ENCODE peak calls at places on chromosomes 3 and 15, in ten cellular contexts. One of them, this sample, is unnamed.

GRCh38 chr3:116741462-116741861 is 31.9 kb downstream of the TUSC7 start:
- DNase-seq in BJ: no peak
- DNase-seq in neural progenitor cell: peak
- DNase-seq in fibroblast of mammary gland: no peak
- DNase-seq in right cardiac atrium: no peak
- DNase-seq in endothelial cell of umbilical vein: no peak
- DNase-seq in endodermal cell: peak
- DNase-seq in PC-3: no peak
- DNase-seq in neuronal stem cell: no peak
- DNase-seq in SK-N-MC: no peak
- DNase-seq in this sample: no peak

GRCh38 chr15:33131880-33132279 is 62.6 kb downstream of the FMN1 start:
- DNase-seq in BJ: no peak
- DNase-seq in neural progenitor cell: no peak
- DNase-seq in fibroblast of mammary gland: peak
- DNase-seq in right cardiac atrium: no peak
- DNase-seq in endothelial cell of umbilical vein: peak
- DNase-seq in endodermal cell: no peak
- DNase-seq in PC-3: peak
- DNase-seq in neuronal stem cell: no peak
- DNase-seq in SK-N-MC: no peak
- DNase-seq in this sample: no peak

GRCh38 chr3:184177331-184177731 is 2.7 kb downstream of the AP2M1 start:
- DNase-seq in BJ: no peak
- DNase-seq in neural progenitor cell: peak
- DNase-seq in fibroblast of mammary gland: peak
- DNase-seq in right cardiac atrium: peak
- DNase-seq in endothelial cell of umbilical vein: peak
- DNase-seq in endodermal cell: no peak
- DNase-seq in PC-3: no peak
- DNase-seq in neuronal stem cell: peak
- DNase-seq in SK-N-MC: no peak
- DNase-seq in this sample: peak

GRCh38 chr15:59168536-59168935 is 38.1 kb upstream of the LDHAL6B start:
- DNase-seq in BJ: no peak
- DNase-seq in neural progenitor cell: no peak
- DNase-seq in fibroblast of mammary gland: peak
- DNase-seq in right cardiac atrium: no peak
- DNase-seq in endothelial cell of umbilical vein: peak
- DNase-seq in endodermal cell: no peak
- DNase-seq in PC-3: peak
- DNase-seq in neuronal stem cell: no peak
- DNase-seq in SK-N-MC: no peak
- DNase-seq in this sample: no peak

GRCh38 chr3:127174284-127174683 is 18.6 kb upstream of the PRR23E start:
- DNase-seq in BJ: no peak
- DNase-seq in neural progenitor cell: no peak
- DNase-seq in fibroblast of mammary gland: no peak
- DNase-seq in right cardiac atrium: no peak
- DNase-seq in endothelial cell of umbilical vein: no peak
- DNase-seq in endodermal cell: no peak
- DNase-seq in PC-3: no peak
- DNase-seq in neuronal stem cell: no peak
- DNase-seq in SK-N-MC: no peak
- DNase-seq in this sample: no peak

GRCh38 chr3:37770938-37771918 is 90.5 kb upstream of the CTDSPL start:
- DNase-seq in BJ: no peak
- DNase-seq in neural progenitor cell: no peak
- DNase-seq in fibroblast of mammary gland: no peak
- DNase-seq in right cardiac atrium: peak
- DNase-seq in endothelial cell of umbilical vein: peak
- DNase-seq in endodermal cell: no peak
- DNase-seq in PC-3: no peak
- DNase-seq in neuronal stem cell: no peak
- DNase-seq in SK-N-MC: no peak
- DNase-seq in this sample: no peak

GRCh38 chr3:46553154-46553553 is 12.9 kb downstream of the LRRC2 start:
- DNase-seq in BJ: no peak
- DNase-seq in neural progenitor cell: no peak
- DNase-seq in fibroblast of mammary gland: no peak
- DNase-seq in right cardiac atrium: no peak
- DNase-seq in endothelial cell of umbilical vein: no peak
- DNase-seq in endodermal cell: no peak
- DNase-seq in PC-3: no peak
- DNase-seq in neuronal stem cell: no peak
- DNase-seq in SK-N-MC: no peak
- DNase-seq in this sample: no peak

GRCh38 chr15:73755946-73756345 is 2.8 kb upstream of the INSYN1 start:
- DNase-seq in BJ: no peak
- DNase-seq in neural progenitor cell: no peak
- DNase-seq in fibroblast of mammary gland: no peak
- DNase-seq in right cardiac atrium: no peak
- DNase-seq in endothelial cell of umbilical vein: no peak
- DNase-seq in endodermal cell: no peak
- DNase-seq in PC-3: no peak
- DNase-seq in neuronal stem cell: no peak
- DNase-seq in SK-N-MC: no peak
- DNase-seq in this sample: no peak

GRCh38 chr3:27319847-27320526 is 49.2 kb downstream of the NEK10 start:
- DNase-seq in BJ: no peak
- DNase-seq in neural progenitor cell: no peak
- DNase-seq in fibroblast of mammary gland: no peak
- DNase-seq in right cardiac atrium: peak
- DNase-seq in endothelial cell of umbilical vein: no peak
- DNase-seq in endodermal cell: no peak
- DNase-seq in PC-3: no peak
- DNase-seq in neuronal stem cell: no peak
- DNase-seq in SK-N-MC: no peak
- DNase-seq in this sample: no peak

GRCh38 chr3:106065831-106066230 is 197.0 kb upstream of the CBLB start:
- DNase-seq in BJ: no peak
- DNase-seq in neural progenitor cell: no peak
- DNase-seq in fibroblast of mammary gland: no peak
- DNase-seq in right cardiac atrium: no peak
- DNase-seq in endothelial cell of umbilical vein: no peak
- DNase-seq in endodermal cell: no peak
- DNase-seq in PC-3: no peak
- DNase-seq in neuronal stem cell: no peak
- DNase-seq in SK-N-MC: no peak
- DNase-seq in this sample: no peak

GRCh38 chr3:10508235-10508618 is 2.8 kb upstream of the ATP2B2 start:
- DNase-seq in BJ: no peak
- DNase-seq in neural progenitor cell: no peak
- DNase-seq in fibroblast of mammary gland: no peak
- DNase-seq in right cardiac atrium: no peak
- DNase-seq in endothelial cell of umbilical vein: no peak
- DNase-seq in endodermal cell: no peak
- DNase-seq in PC-3: no peak
- DNase-seq in neuronal stem cell: no peak
- DNase-seq in SK-N-MC: no peak
- DNase-seq in this sample: no peak

GRCh38 chr15:35545316-35545824 is 595 bp downstream of the DPH6 start:
- DNase-seq in BJ: no peak
- DNase-seq in neural progenitor cell: no peak
- DNase-seq in fibroblast of mammary gland: peak
- DNase-seq in right cardiac atrium: peak
- DNase-seq in endothelial cell of umbilical vein: peak
- DNase-seq in endodermal cell: no peak
- DNase-seq in PC-3: peak
- DNase-seq in neuronal stem cell: no peak
- DNase-seq in SK-N-MC: no peak
- DNase-seq in this sample: peak

GRCh38 chr3:10315771-10316344 is 5.1 kb downstream of the SEC13 start:
- DNase-seq in BJ: no peak
- DNase-seq in neural progenitor cell: no peak
- DNase-seq in fibroblast of mammary gland: no peak
- DNase-seq in right cardiac atrium: no peak
- DNase-seq in endothelial cell of umbilical vein: no peak
- DNase-seq in endodermal cell: no peak
- DNase-seq in PC-3: no peak
- DNase-seq in neuronal stem cell: no peak
- DNase-seq in SK-N-MC: no peak
- DNase-seq in this sample: no peak

GRCh38 chr3:2090512-2090911 is 8.2 kb upstream of the CNTN4 start:
- DNase-seq in BJ: no peak
- DNase-seq in neural progenitor cell: no peak
- DNase-seq in fibroblast of mammary gland: no peak
- DNase-seq in right cardiac atrium: no peak
- DNase-seq in endothelial cell of umbilical vein: no peak
- DNase-seq in endodermal cell: no peak
- DNase-seq in PC-3: no peak
- DNase-seq in neuronal stem cell: no peak
- DNase-seq in SK-N-MC: no peak
- DNase-seq in this sample: no peak

GRCh38 chr3:64223809-64224570 is 1.3 kb downstream of the PRICKLE2 start:
- DNase-seq in BJ: no peak
- DNase-seq in neural progenitor cell: peak
- DNase-seq in fibroblast of mammary gland: peak
- DNase-seq in right cardiac atrium: peak
- DNase-seq in endothelial cell of umbilical vein: peak
- DNase-seq in endodermal cell: no peak
- DNase-seq in PC-3: no peak
- DNase-seq in neuronal stem cell: no peak
- DNase-seq in SK-N-MC: no peak
- DNase-seq in this sample: no peak
- H3K4me3 ChIP-seq in BJ: peak
- H3K4me3 ChIP-seq in neural progenitor cell: peak
- H3K4me3 ChIP-seq in fibroblast of mammary gland: no peak
- H3K4me3 ChIP-seq in right cardiac atrium: peak
- H3K4me3 ChIP-seq in endothelial cell of umbilical vein: no peak
- H3K4me3 ChIP-seq in endodermal cell: no peak
- H3K4me3 ChIP-seq in PC-3: no peak
- H3K4me3 ChIP-seq in neuronal stem cell: no peak
- H3K4me3 ChIP-seq in SK-N-MC: no peak
- H3K4me3 ChIP-seq in this sample: no peak

DNA sequence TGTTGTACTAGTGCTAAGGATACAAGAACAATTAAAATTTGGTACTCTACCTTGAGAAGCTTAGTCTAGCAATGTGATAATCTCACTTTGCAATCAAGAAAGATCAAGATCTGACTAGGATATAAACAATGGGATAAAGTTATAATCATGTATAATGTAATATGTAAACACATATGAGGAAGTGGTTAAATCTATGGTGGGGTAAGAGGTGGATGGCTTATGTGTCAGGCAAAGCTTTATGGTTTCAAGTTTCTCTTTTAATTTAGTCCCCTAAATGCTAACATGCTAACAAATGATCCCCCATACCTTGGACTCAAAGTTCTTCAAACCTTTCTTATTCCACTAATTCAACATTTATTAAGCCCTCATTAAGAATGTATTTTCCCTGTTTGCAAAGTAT is 2.5 kb downstream of the RSL24D1 start:
- DNase-seq in BJ: no peak
- DNase-seq in neural progenitor cell: no peak
- DNase-seq in fibroblast of mammary gland: peak
- DNase-seq in right cardiac atrium: no peak
- DNase-seq in endothelial cell of umbilical vein: no peak
- DNase-seq in endodermal cell: no peak
- DNase-seq in PC-3: no peak
- DNase-seq in neuronal stem cell: no peak
- DNase-seq in SK-N-MC: no peak
- DNase-seq in this sample: no peak
- H3K4me3 ChIP-seq in BJ: no peak
- H3K4me3 ChIP-seq in neural progenitor cell: no peak
- H3K4me3 ChIP-seq in fibroblast of mammary gland: no peak
- H3K4me3 ChIP-seq in right cardiac atrium: no peak
- H3K4me3 ChIP-seq in endothelial cell of umbilical vein: no peak
- H3K4me3 ChIP-seq in endodermal cell: peak
- H3K4me3 ChIP-seq in PC-3: peak
- H3K4me3 ChIP-seq in neuronal stem cell: no peak
- H3K4me3 ChIP-seq in SK-N-MC: peak
- H3K4me3 ChIP-seq in this sample: no peak

DNA sequence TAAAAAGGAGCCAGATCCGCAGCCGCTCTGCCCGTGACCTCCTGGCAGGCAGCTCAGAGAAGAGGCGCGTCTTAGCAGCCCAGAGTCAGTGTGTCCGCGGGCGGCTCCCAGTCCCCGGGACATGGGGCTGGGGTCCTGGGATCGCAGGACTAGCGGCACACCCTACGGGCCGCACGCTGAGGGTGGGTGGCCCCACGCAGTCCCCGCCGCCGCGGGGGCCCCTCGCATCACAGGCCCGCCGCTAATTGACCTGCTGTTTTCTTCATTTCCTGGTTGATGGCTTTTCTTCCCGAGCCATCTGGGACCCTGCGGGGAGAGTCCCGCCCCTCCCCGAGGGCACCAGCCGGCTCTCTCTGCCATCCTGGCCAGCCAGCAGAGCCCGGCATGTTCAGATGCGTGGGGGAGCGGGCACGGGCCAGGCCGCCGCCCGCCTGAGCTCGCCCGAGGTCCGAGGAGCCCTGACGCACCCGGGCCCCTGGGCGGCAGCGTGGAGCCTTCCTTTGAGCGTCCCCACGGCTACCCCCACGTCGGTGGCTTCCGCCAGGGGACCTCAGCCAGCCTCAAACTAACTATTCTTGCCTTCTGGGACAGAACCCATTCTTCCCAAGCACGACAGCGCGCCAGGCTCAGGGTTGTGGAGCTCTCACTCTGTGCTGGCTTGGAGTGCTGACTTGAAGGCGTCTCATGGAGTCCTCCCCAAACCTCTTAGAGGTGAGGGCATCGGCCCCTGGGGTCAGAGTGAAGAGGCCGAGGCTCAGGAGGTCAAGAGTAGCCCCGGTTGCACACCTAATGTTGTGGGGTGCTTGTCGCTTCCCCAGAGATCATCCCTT is 34.6 kb upstream of the CACNA2D3 start:
- DNase-seq in BJ: no peak
- DNase-seq in neural progenitor cell: peak
- DNase-seq in fibroblast of mammary gland: no peak
- DNase-seq in right cardiac atrium: peak
- DNase-seq in endothelial cell of umbilical vein: no peak
- DNase-seq in endodermal cell: peak
- DNase-seq in PC-3: no peak
- DNase-seq in neuronal stem cell: no peak
- DNase-seq in SK-N-MC: no peak
- DNase-seq in this sample: peak
- H3K4me3 ChIP-seq in BJ: no peak
- H3K4me3 ChIP-seq in neural progenitor cell: peak
- H3K4me3 ChIP-seq in fibroblast of mammary gland: no peak
- H3K4me3 ChIP-seq in right cardiac atrium: peak
- H3K4me3 ChIP-seq in endothelial cell of umbilical vein: no peak
- H3K4me3 ChIP-seq in endodermal cell: no peak
- H3K4me3 ChIP-seq in PC-3: no peak
- H3K4me3 ChIP-seq in neuronal stem cell: no peak
- H3K4me3 ChIP-seq in SK-N-MC: no peak
- H3K4me3 ChIP-seq in this sample: peak

DNA sequence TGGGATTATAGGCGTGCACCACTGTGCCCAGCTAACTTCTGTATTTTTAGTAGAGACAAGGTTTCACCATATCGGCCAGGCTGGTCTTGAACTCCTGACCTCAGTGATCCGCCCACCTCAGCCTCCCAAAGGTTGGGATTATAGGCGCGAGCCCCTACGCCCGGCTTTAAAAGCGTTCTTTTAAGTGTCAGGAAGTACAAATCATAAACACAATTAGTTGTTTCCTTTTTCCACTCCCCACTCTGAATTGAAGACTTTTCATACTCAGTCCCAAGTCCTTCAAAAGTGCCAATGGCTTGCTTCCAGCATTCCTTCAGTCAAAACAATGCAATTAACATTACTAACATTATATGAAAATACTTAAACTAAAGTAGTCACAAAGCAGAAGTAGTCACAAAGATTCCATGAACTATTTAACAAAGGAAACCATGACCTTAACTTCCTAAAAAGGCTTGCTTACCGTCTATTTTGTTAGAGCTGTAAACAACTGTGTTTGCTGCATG is 8.1 kb downstream of the WDR82 start:
- DNase-seq in BJ: no peak
- DNase-seq in neural progenitor cell: no peak
- DNase-seq in fibroblast of mammary gland: no peak
- DNase-seq in right cardiac atrium: no peak
- DNase-seq in endothelial cell of umbilical vein: peak
- DNase-seq in endodermal cell: no peak
- DNase-seq in PC-3: no peak
- DNase-seq in neuronal stem cell: no peak
- DNase-seq in SK-N-MC: no peak
- DNase-seq in this sample: no peak
- H3K4me3 ChIP-seq in BJ: no peak
- H3K4me3 ChIP-seq in neural progenitor cell: no peak
- H3K4me3 ChIP-seq in fibroblast of mammary gland: no peak
- H3K4me3 ChIP-seq in right cardiac atrium: no peak
- H3K4me3 ChIP-seq in endothelial cell of umbilical vein: no peak
- H3K4me3 ChIP-seq in endodermal cell: no peak
- H3K4me3 ChIP-seq in PC-3: no peak
- H3K4me3 ChIP-seq in neuronal stem cell: no peak
- H3K4me3 ChIP-seq in SK-N-MC: no peak
- H3K4me3 ChIP-seq in this sample: no peak

This sample was measured in H7.